ENCODE peak calls at places on chromosomes 11 and 22, in six cellular contexts. D is suprapubic skin, L is tibial nerve, X is HepG2, J is esophagus squamous epithelium, W is ovary. E is an unnamed sample.

GRCh38 chr11:1734571-1735081 is 15.8 kb downstream of the IFITM10 start:
- DNase-seq in X (no peak), W (no peak), J (no peak), L (no peak), D (no peak), E (no peak)

GRCh38 chr11:119375629-119376196 is 5.8 kb downstream of the USP2 start:
- DNase-seq in D (no peak), W (peak), J (no peak), L (peak), X (peak), E (peak)

GRCh38 chr11:87422566-87422965 is 384.8 kb downstream of the TMEM135 start:
- DNase-seq in L (no peak), D (no peak), X (no peak), J (no peak), W (no peak), E (no peak)

GRCh38 chr22:31103111-31103510 is 4.3 kb downstream of the SELENOM start:
- DNase-seq in W (no peak), X (no peak), L (no peak), D (no peak), J (no peak), E (peak)

GRCh38 chr22:48370508-48371325 is 1457.0 kb downstream of the BRD1 start:
- DNase-seq in J (no peak), D (no peak), L (no peak), W (no peak), X (no peak), E (no peak)

GRCh38 chr22:39683639-39684038 is 113.1 kb downstream of the CACNA1I start:
- DNase-seq in D (no peak), L (no peak), X (no peak), W (no peak), J (no peak), E (no peak)

GRCh38 chr11:69102732-69103615 is 52.8 kb upstream of the SMIM38 start:
- DNase-seq in J (no peak), X (no peak), L (no peak), W (no peak), D (no peak), E (no peak)

GRCh38 chr11:92528051-92528450 is 303.4 kb downstream of the FAT3 start:
- DNase-seq in D (no peak), L (no peak), W (no peak), X (no peak), J (no peak), E (no peak)

GRCh38 chr11:15341587-15341986 is 226.9 kb downstream of the INSC start:
- DNase-seq in W (no peak), J (no peak), X (no peak), L (no peak), D (no peak), E (no peak)

GRCh38 chr11:67648796-67649613 is 1.5 kb downstream of the ACY3 start:
- DNase-seq in D (no peak), X (no peak), J (no peak), L (peak), W (no peak), E (no peak)

GRCh38 chr11:104803770-104804169 is 94.5 kb downstream of the CASP12 start:
- DNase-seq in L (no peak), W (no peak), J (no peak), X (no peak), D (no peak), E (no peak)

GRCh38 chr11:47033439-47033838 is 96.9 kb downstream of the CSTPP1 start:
- DNase-seq in J (no peak), W (no peak), D (no peak), X (no peak), L (no peak), E (no peak)

GRCh38 chr11:1693327-1694063 is 3.5 kb upstream of the KRTAP5-6 start:
- DNase-seq in L (peak), J (no peak), W (peak), X (peak), D (peak), E (peak)

GRCh38 chr11:70203749-70204465 is 811 bp downstream of the FADD start:
- DNase-seq in D (no peak), L (peak), W (peak), J (peak), X (peak), E (peak)

GRCh38 chr22:36961626-36962025 is 48.2 kb downstream of the CSF2RB start:
- DNase-seq in X (no peak), L (no peak), W (no peak), J (no peak), D (no peak), E (no peak)

GRCh38 chr22:29435236-29435635 is 3.1 kb upstream of the RFPL1 start:
- DNase-seq in L (no peak), X (no peak), D (no peak), J (no peak), W (no peak), E (no peak)

GRCh38 chr11:5521540-5521939 is 5.0 kb upstream of the UBQLNL start:
- DNase-seq in L (no peak), D (no peak), W (no peak), J (no peak), X (no peak), E (no peak)

GRCh38 chr11:16001899-16002426 is 354.4 kb downstream of the SOX6 start:
- DNase-seq in D (no peak), X (peak), J (no peak), W (no peak), L (no peak), E (no peak)

GRCh38 chr11:102177974-102178631 is 67.9 kb downstream of the YAP1 start:
- DNase-seq in D (no peak), L (no peak), W (no peak), X (peak), J (no peak), E (no peak)

GRCh38 chr22:24146190-24146616 is 35.1 kb upstream of the SUSD2 start:
- DNase-seq in D (no peak), W (peak), L (peak), J (no peak), X (peak), E (peak)

GRCh38 chr11:118615282-118615979 is 8.0 kb downstream of the PHLDB1 start:
- DNase-seq in W (no peak), D (peak), L (no peak), X (peak), J (no peak), E (no peak)

GRCh38 chr11:62573592-62574362 is at the start of gene EEF1G:
- DNase-seq in X (peak), J (peak), L (peak), D (peak), W (peak), E (peak)
- TF ChIP-seq POLR2A in X (peak), J (peak), L (peak), D (peak), W (peak), E (peak)

DNA sequence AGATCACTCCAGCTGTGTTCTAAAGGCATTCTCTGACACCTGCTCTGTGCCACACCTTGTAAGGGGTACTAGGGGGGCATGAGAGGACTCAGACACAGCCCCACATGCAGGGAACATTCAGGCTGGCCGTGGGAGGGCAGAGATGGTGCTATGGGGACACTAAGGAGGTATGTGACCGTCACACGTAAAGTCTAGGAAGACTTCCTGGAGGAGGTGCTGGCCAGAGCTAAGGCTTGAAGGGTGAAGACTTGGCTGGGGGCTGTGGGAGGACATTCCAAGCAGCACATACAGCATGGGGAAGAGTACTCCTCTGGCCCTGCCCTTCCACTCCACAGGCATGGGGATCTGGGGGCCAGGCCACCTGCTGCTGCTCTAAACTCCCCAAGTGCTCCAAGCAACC is 48.5 kb upstream of the TCF20 start:
- DNase-seq in D (no peak), X (no peak), J (no peak), W (no peak), L (no peak), E (no peak)
- H3K27ac ChIP-seq in D (no peak), X (no peak), J (peak), W (no peak), L (no peak), E (no peak)

GRCh38 chr22:22591348-22592299 is 32.6 kb upstream of the PRAME start:
- DNase-seq in D (no peak), X (no peak), J (no peak), W (no peak), L (no peak), E (no peak)
- TF ChIP-seq CTCF in D (no peak), X (no peak), J (no peak), W (no peak), L (no peak), E (no peak)

DNA sequence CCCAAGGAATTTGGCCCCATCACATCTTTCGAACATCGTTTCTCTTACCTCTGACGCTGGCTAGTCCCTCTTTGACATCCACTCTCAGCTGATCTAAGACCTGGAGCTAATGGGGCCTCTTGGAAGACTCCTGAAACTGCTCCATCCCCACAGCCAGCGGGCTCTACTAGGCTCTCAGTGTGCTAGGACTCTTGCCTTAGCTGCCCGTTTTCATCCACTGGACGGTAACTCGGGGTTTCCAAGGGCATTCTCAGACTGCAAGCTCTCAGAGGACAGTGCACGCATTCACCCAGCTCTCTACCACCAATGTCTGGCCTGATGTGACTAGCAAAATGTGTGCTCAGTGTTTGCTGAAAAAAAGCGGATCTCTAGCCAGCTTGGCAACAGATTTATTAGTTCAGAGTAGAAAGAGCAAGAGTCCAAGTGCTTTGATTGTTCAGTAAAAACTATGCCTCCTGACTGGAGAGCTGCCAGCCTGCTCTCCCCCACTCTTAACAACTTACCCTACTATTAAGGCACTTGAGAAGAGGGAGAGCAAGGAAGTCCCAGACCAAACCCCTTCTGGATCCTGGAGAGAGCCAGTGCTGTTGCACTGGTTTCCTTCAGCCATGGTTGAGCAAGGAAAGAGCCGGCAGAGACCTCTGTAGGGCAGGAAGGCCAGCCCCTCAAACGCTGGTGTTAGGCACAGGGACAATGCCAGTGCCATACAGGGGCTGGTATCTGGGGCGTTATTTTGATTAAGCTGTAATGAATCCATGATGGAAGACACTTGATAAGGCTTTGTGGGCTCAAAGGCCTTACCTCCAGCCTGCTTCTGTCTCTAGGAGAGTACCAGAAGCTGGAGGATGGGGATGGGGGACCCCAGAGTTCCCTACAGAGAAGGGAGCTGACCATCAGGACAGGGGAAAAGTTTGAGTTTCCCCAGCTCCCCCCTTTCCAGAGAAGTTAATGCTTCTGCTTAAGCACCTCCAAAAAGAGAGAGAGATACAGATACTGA is 9.2 kb downstream of the RELA start:
- DNase-seq in J (no peak), D (no peak), W (peak), X (peak), L (no peak), E (no peak)
- TF ChIP-seq POLR2A in J (no peak), D (no peak), W (no peak), X (no peak), L (no peak), E (no peak)

GRCh38 chr11:73189315-73189714 is 28.8 kb upstream of the P2RY2 start:
- DNase-seq in W (no peak), J (no peak), D (peak), X (no peak), L (no peak), E (no peak)

GRCh38 chr11:73189723-73190556 is 28.1 kb upstream of the P2RY2 start:
- DNase-seq in W (no peak), D (peak), X (no peak), L (no peak), J (no peak), E (no peak)

GRCh38 chr11:73186886-73187285 is 31.2 kb upstream of the P2RY2 start:
- DNase-seq in X (no peak), J (no peak), D (no peak), W (no peak), L (no peak), E (no peak)

GRCh38 chr11:73187854-73188253 is 30.2 kb upstream of the P2RY2 start:
- DNase-seq in X (no peak), J (no peak), D (no peak), W (no peak), L (no peak), E (no peak)

DNA sequence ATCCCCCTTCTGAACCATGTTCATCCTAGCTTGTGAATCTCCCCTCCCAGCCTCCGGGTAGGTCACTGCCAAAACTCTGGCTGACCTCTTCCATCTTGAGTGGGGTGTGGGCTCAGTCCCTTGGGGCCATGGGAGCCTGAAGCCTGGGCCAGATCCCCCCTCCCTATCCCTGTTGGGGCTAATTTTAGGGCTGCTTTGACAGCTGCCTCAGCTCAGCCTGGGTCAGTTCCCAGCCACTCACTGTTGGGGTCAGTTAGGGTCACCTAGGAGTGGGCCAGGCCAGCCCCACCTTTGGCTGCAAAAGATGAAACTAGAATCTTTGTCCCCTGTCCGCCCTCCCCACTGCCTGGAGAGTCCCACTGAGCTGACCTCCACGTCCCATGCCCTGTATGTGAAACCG is 29.8 kb upstream of the P2RY2 start:
- DNase-seq in X (no peak), J (no peak), L (no peak), W (no peak), D (no peak), E (no peak)
- H3K27ac ChIP-seq in X (no peak), J (peak), L (no peak), W (no peak), D (no peak), E (no peak)

DNA sequence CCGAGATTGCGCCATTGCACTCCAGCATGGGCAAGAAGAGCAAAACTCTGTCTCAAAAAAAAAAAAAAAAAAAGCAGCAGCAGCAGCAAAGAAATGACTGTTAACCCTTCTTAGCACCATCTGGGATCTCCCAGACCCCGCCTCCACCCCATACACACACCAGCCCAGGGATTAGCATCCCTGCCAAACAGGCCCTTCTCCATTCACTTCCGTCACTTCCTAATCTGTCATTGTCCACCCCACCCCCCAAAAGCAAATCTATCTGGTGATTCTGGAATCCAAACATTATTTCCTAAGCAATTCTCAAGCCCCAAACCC is 5.8 kb upstream of the AHNAK start:
- DNase-seq in J (no peak), X (no peak), L (no peak), W (no peak), D (no peak), E (peak)
- TF ChIP-seq CTCF in J (no peak), X (no peak), L (no peak), W (no peak), D (no peak), E (no peak)

DNA sequence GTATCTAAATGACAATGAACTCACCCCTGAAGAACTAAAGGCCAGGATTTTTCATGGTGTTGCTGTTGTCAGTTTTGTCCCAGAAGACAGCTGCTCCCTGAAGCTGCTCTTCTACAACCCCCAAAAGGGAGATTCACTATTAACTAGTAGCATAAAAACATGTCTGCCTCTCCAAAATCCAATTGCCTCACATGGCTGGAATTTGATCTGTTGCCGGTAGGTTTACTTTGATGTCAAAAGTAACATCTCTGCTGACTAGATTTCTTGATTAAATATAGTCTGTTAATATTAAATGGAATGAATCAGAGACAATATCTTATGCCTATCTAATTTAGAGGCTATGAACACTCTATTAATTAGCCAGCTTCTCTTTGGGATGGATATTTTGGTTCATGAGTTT is 425.4 kb downstream of the ETS1 start:
- DNase-seq in D (no peak), L (no peak), J (no peak), X (no peak), W (no peak), E (no peak)
- TF ChIP-seq POLR2A in D (no peak), L (no peak), J (no peak), X (no peak), W (no peak), E (no peak)

GRCh38 chr11:74463216-74463615 is 4.1 kb downstream of the KCNE3 start:
- DNase-seq in W (no peak), J (no peak), D (no peak), L (no peak), X (no peak), E (no peak)

GRCh38 chr11:74460481-74461154 is 6.7 kb downstream of the KCNE3 start:
- DNase-seq in L (no peak), X (no peak), W (no peak), D (no peak), J (no peak), E (no peak)

GRCh38 chr11:74460065-74460464 is 7.3 kb downstream of the KCNE3 start:
- DNase-seq in D (no peak), W (no peak), L (no peak), J (no peak), X (no peak), E (no peak)

GRCh38 chr11:74462631-74463030 is 4.7 kb downstream of the KCNE3 start:
- DNase-seq in X (no peak), D (no peak), L (no peak), W (no peak), J (no peak), E (no peak)

DNA sequence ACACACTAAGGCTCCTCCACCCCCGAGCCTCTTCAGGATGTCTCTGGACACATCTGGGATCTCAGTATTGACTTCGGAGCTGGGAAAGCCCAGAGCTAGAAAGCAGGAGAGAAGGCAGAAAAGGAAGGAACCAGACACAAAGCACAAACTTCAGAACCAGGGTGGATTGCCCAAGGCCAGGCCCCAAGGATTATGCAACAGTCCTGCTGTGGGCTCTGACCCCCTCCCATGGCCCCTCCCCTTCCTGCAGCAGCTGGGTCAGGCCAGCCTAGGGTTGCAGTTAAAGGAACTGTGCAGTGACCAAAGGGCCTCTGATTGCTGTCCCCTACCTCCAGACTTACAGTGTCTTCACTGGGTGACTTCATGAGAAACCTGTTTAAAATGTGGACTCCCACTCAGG is 5.3 kb downstream of the KCNE3 start:
- DNase-seq in W (peak), J (no peak), D (peak), X (peak), L (peak), E (peak)
- H3K27ac ChIP-seq in W (peak), J (peak), D (no peak), X (peak), L (peak), E (peak)

E was measured in uterus.